ENCODE peak calls at places on chromosomes 16 and 17, in five cellular contexts. S is KG1; X is stimulated activated CD4-positive, alpha-beta T cell treated with anti-CD3 and anti-CD28 coated beads, Interleukin-4, amount 100 ng/mL, for 48 hours; E is mucosa of descending colon; Z is activated CD8-positive, alpha-beta memory T cell treated with anti-CD3 and anti-CD28 coated beads for 24 hours. L is an unnamed sample.

GRCh38 chr16:11988258-11988978 is 11.9 kb downstream of the SNX29 start:
- DNase-seq in S (no peak), X (no peak), E (no peak), Z (no peak), L (no peak)

GRCh38 chr16:14958970-14959369 is 15.9 kb upstream of the PDXDC1 start:
- DNase-seq in S (no peak), X (no peak), E (no peak), Z (no peak), L (no peak)

GRCh38 chr17:72122002-72122310 is 1.1 kb downstream of the SOX9 start:
- DNase-seq in S (no peak), X (no peak), E (no peak), Z (no peak), L (no peak)

GRCh38 chr17:64736804-64737492 is 74.8 kb upstream of the SMURF2 start:
- DNase-seq in S (peak), X (peak), E (peak), Z (peak), L (peak)

GRCh38 chr17:48577946-48578615 is at the start of gene HOXB4:
- DNase-seq in S (no peak), X (peak), E (peak), Z (no peak), L (peak)

GRCh38 chr17:78359216-78359935 is 501 bp downstream of the SOCS3 start:
- DNase-seq in S (no peak), X (no peak), E (no peak), Z (peak), L (no peak)

GRCh38 chr17:81701288-81702071 is 1.7 kb upstream of the MRPL12 start:
- DNase-seq in S (no peak), X (no peak), E (no peak), Z (no peak), L (no peak)

GRCh38 chr16:73725147-73725546 is 571.5 kb upstream of the PSMD7 start:
- DNase-seq in S (no peak), X (no peak), E (no peak), Z (no peak), L (no peak)

GRCh38 chr17:50691550-50692447 is 15.9 kb downstream of the ANKRD40 start:
- DNase-seq in S (no peak), X (no peak), E (no peak), Z (no peak), L (peak)

GRCh38 chr17:75571885-75572215 is 15.8 kb upstream of the MYO15B start:
- DNase-seq in S (no peak), X (no peak), E (no peak), Z (no peak), L (no peak)

GRCh38 chr16:46765050-46765449 is 16.9 kb upstream of the MYLK3 start:
- DNase-seq in S (no peak), X (no peak), E (no peak), Z (no peak), L (no peak)

GRCh38 chr17:29292071-29292991 is 1.6 kb downstream of the NUFIP2 start:
- DNase-seq in S (no peak), X (peak), E (peak), Z (peak), L (peak)

GRCh38 chr16:86199871-86200700 is 301.1 kb downstream of the IRF8 start:
- DNase-seq in S (no peak), X (no peak), E (no peak), Z (no peak), L (no peak)

GRCh38 chr17:4584835-4585187 is 482 bp downstream of the SMTNL2 start:
- DNase-seq in S (no peak), X (no peak), E (no peak), Z (no peak), L (no peak)

GRCh38 chr17:65527857-65528591 is 33.4 kb downstream of the AXIN2 start:
- DNase-seq in S (no peak), X (no peak), E (no peak), Z (no peak), L (no peak)

GRCh38 chr17:2237960-2238359 is 65.6 kb downstream of the SMG6 start:
- DNase-seq in S (no peak), X (no peak), E (no peak), Z (peak), L (no peak)

GRCh38 chr16:47881574-47881973 is 274.2 kb downstream of the ABCC12 start:
- DNase-seq in S (no peak), X (no peak), E (no peak), Z (no peak), L (no peak)

GRCh38 chr16:27618611-27619380 is 68.9 kb downstream of the KATNIP start:
- DNase-seq in S (no peak), X (no peak), E (no peak), Z (no peak), L (no peak)

GRCh38 chr17:46770818-46771600 is 47.5 kb downstream of the WNT3 start:
- DNase-seq in S (peak), X (no peak), E (peak), Z (peak), L (peak)

GRCh38 chr17:9195961-9196668 is 174.8 kb downstream of the NTN1 start:
- DNase-seq in S (no peak), X (no peak), E (peak), Z (no peak), L (no peak)

GRCh38 chr16:83100679-83101078 is 473.9 kb downstream of the CDH13 start:
- DNase-seq in S (no peak), X (no peak), E (no peak), Z (no peak), L (no peak)

GRCh38 chr17:77196251-77196650 is 55.5 kb downstream of the SEC14L1 start:
- DNase-seq in S (no peak), X (no peak), E (no peak), Z (no peak), L (no peak)

GRCh38 chr16:68707341-68708152 is 29.5 kb upstream of the CDH1 start:
- DNase-seq in S (no peak), X (no peak), E (peak), Z (no peak), L (peak)

GRCh38 chr16:3739636-3740035 is 22.3 kb upstream of the TRAP1 start:
- DNase-seq in S (no peak), X (no peak), E (no peak), Z (no peak), L (no peak)

L was measured in stomach.